ENCODE peak calls at places on chromosomes 2 and 18, in nine cellular contexts. O, K, Y, U, Z, V, R, E and Q are unnamed samples.
A peak's percentile ranks its signal among the peaks of the same experiment; 100 is the strongest.

GRCh38 chr2:43519711-43520221 is 76.1 kb downstream of the THADA start:
- DNase-seq in O (peak; percentile 77), K (no peak), Y (peak; percentile 96), U (no peak), Z (peak; percentile 54), V (no peak), R (no peak), E (peak; percentile 96), Q (peak; percentile 95)

GRCh38 chr18:11672198-11672597 is 16.9 kb upstream of the GNAL start:
- DNase-seq in O (no peak), K (no peak), Y (no peak), U (peak; percentile 35), Z (no peak), V (no peak), R (no peak), E (no peak), Q (no peak)

GRCh38 chr18:2961828-2962227 is 51.1 kb downstream of the LPIN2 start:
- DNase-seq in O (no peak), K (no peak), Y (peak; percentile 62), U (no peak), Z (no peak), V (no peak), R (peak; percentile 52), E (no peak), Q (peak; percentile 55)

GRCh38 chr2:127080941-127081769 is 25.8 kb downstream of the BIN1 start:
- DNase-seq in O (no peak), K (peak; percentile 65), Y (no peak), U (no peak), Z (no peak), V (no peak), R (no peak), E (no peak), Q (peak; percentile 68)

GRCh38 chr2:226137201-226137811 is 662.3 kb downstream of the IRS1 start:
- DNase-seq in O (no peak), K (no peak), Y (no peak), U (no peak), Z (peak; percentile 67), V (no peak), R (no peak), E (peak; percentile 31), Q (peak; percentile 54)

GRCh38 chr2:30683240-30683956 is 123.8 kb downstream of the CAPN13 start:
- DNase-seq in O (no peak), K (no peak), Y (no peak), U (no peak), Z (no peak), V (no peak), R (no peak), E (no peak), Q (no peak)

GRCh38 chr2:140383781-140384180 is 1603.6 kb upstream of the NXPH2 start:
- DNase-seq in O (no peak), K (no peak), Y (peak; percentile 1), U (no peak), Z (no peak), V (no peak), R (no peak), E (peak; percentile 23), Q (peak; percentile 2)

GRCh38 chr2:155223781-155224406 is 525.4 kb downstream of the KCNJ3 start:
- DNase-seq in O (no peak), K (peak; percentile 11), Y (no peak), U (no peak), Z (peak; percentile 19), V (no peak), R (no peak), E (peak; percentile 1), Q (peak; percentile 11)

GRCh38 chr2:177756346-177756745 is 316.2 kb downstream of the PDE11A start:
- DNase-seq in O (no peak), K (no peak), Y (no peak), U (no peak), Z (no peak), V (no peak), R (no peak), E (no peak), Q (no peak)

GRCh38 chr2:165700511-165700910 is 93.5 kb downstream of the GALNT3 start:
- DNase-seq in O (no peak), K (no peak), Y (no peak), U (peak; percentile 62), Z (no peak), V (no peak), R (no peak), E (no peak), Q (no peak)

GRCh38 chr18:9321709-9322108 is 12.9 kb upstream of the TWSG1 start:
- DNase-seq in O (no peak), K (no peak), Y (no peak), U (no peak), Z (no peak), V (no peak), R (no peak), E (no peak), Q (no peak)

GRCh38 chr2:36455788-36456187 is 100.2 kb downstream of the CRIM1 start:
- DNase-seq in O (no peak), K (no peak), Y (peak; percentile 69), U (no peak), Z (no peak), V (no peak), R (no peak), E (peak; percentile 46), Q (no peak)

GRCh38 chr2:237556773-237557632 is 9.4 kb upstream of the PRLH start:
- DNase-seq in O (no peak), K (peak; percentile 72), Y (no peak), U (no peak), Z (no peak), V (no peak), R (no peak), E (no peak), Q (no peak)

GRCh38 chr18:58590231-58590630 is 38.7 kb downstream of the ALPK2 start:
- DNase-seq in O (peak; percentile 66), K (no peak), Y (peak; percentile 99), U (peak; percentile 63), Z (no peak), V (no peak), R (no peak), E (peak; percentile 91), Q (peak; percentile 71)

GRCh38 chr18:78562446-78563020 is 417.1 kb upstream of the SALL3 start:
- DNase-seq in O (no peak), K (no peak), Y (no peak), U (no peak), Z (no peak), V (no peak), R (no peak), E (no peak), Q (no peak)

GRCh38 chr2:119494163-119494790 is 30.0 kb downstream of the SCTR start:
- DNase-seq in O (no peak), K (no peak), Y (no peak), U (peak; percentile 63), Z (no peak), V (no peak), R (no peak), E (no peak), Q (no peak)

GRCh38 chr2:29220506-29221270 is 105.5 kb downstream of the CLIP4 start:
- DNase-seq in O (no peak), K (no peak), Y (no peak), U (no peak), Z (no peak), V (no peak), R (no peak), E (no peak), Q (no peak)

GRCh38 chr2:145800201-145801091 is 1280.5 kb upstream of the ZEB2 start:
- DNase-seq in O (no peak), K (no peak), Y (no peak), U (no peak), Z (peak; percentile 80), V (no peak), R (no peak), E (peak; percentile 24), Q (peak; percentile 29)

DNA sequence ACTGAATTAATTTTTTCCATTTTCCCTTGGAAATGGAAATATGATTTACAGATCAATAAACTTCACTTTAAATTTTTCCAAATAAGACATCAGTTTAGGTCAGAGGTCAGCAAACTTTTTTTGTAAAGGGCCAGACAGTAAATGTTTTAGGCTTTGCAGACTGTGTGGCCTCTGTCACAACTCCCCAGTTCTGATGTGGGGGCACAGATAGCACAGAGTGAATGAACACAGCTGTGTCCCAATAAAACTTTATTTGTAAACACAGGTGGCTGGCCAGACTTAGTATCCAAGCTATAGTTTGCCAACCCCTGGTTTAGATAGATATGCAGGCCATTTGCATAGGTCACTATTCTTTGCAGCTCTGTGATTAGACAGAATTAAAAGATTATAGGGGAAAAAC is 59.9 kb downstream of the WDSUB1 start:
- DNase-seq in O (no peak), K (no peak), Y (no peak), U (no peak), Z (no peak), V (no peak), R (no peak), E (no peak), Q (no peak)
- TF ChIP-seq CTCF in O (no peak), K (no peak), Y (no peak), U (no peak), Z (no peak), V (no peak), R (no peak), E (no peak), Q (no peak)

GRCh38 chr2:55157474-55157884 is 74.6 kb downstream of the CLHC1 start:
- DNase-seq in O (no peak), K (no peak), Y (peak; percentile 58), U (peak; percentile 59), Z (peak; percentile 75), V (no peak), R (no peak), E (no peak), Q (peak; percentile 84)
- TF ChIP-seq CTCF in O (no peak), K (no peak), Y (peak; percentile 27), U (peak; percentile 60), Z (peak; percentile 33), V (no peak), R (peak; percentile 47), E (no peak), Q (peak; percentile 26)

GRCh38 chr2:233862261-233862768 is 5.9 kb downstream of the MSL3B start:
- DNase-seq in O (no peak), K (no peak), Y (no peak), U (no peak), Z (no peak), V (no peak), R (no peak), E (no peak), Q (no peak)
- TF ChIP-seq CTCF in O (no peak), K (no peak), Y (no peak), U (peak; percentile 19), Z (no peak), V (no peak), R (no peak), E (no peak), Q (no peak)

GRCh38 chr18:70576281-70577022 is 287.6 kb downstream of the SOCS6 start:
- DNase-seq in O (no peak), K (no peak), Y (no peak), U (no peak), Z (no peak), V (no peak), R (no peak), E (no peak), Q (no peak)

GRCh38 chr18:70577023-70577420 is 288.2 kb downstream of the SOCS6 start:
- DNase-seq in O (no peak), K (no peak), Y (no peak), U (no peak), Z (no peak), V (no peak), R (no peak), E (no peak), Q (no peak)

DNA sequence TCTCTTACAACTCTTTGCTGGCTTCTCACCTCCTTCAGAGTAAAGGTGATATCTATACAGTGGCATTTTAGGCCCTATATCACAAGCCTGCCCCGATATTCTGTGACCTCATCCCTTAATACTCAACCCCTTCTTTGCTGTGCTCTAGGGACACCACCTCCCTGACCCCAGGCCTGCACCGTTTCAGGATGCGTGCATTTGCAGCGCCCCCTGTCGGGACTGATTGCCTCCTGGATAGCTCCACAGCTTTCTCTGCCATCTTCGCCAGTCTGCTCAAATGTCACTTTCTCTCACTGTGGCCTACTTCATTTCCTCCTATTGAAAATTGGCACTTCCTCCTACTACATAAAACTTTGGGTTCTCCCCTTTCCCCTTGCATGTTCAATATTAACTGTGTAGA is 289.6 kb downstream of the SOCS6 start:
- DNase-seq in O (no peak), K (no peak), Y (no peak), U (peak; percentile 93), Z (no peak), V (no peak), R (no peak), E (no peak), Q (no peak)
- TF ChIP-seq CTCF in O (no peak), K (no peak), Y (no peak), U (peak; percentile 88), Z (peak; percentile 60), V (peak; percentile 35), R (no peak), E (no peak), Q (no peak)